ENCODE peak calls at places on chromosomes 7 and 10, in five cellular contexts. One of them, this sample, is unnamed.

GRCh38 chr10:12547301-12547771 is 198.0 kb downstream of the CAMK1D start:
- DNase-seq in cardiac muscle cell: no peak
- DNase-seq in breast epithelium: no peak
- DNase-seq in IMR-90: no peak
- DNase-seq in heart left ventricle: no peak
- DNase-seq in this sample: no peak

GRCh38 chr10:110502851-110503301 is 5.2 kb downstream of the DUSP5 start:
- DNase-seq in breast epithelium: peak
- DNase-seq in heart left ventricle: peak
- DNase-seq in IMR-90: peak
- DNase-seq in cardiac muscle cell: peak
- DNase-seq in this sample: peak

GRCh38 chr10:21399392-21400015 is 126.0 kb downstream of the SKIDA1 start:
- DNase-seq in IMR-90: peak
- DNase-seq in breast epithelium: no peak
- DNase-seq in heart left ventricle: no peak
- DNase-seq in cardiac muscle cell: peak
- DNase-seq in this sample: peak

GRCh38 chr10:43863859-43864591 is 215.3 kb upstream of the ZNF32 start:
- DNase-seq in breast epithelium: peak
- DNase-seq in heart left ventricle: peak
- DNase-seq in cardiac muscle cell: peak
- DNase-seq in IMR-90: peak
- DNase-seq in this sample: peak

GRCh38 chr7:110519851-110520250 is 571.1 kb upstream of the LRRN3 start:
- DNase-seq in cardiac muscle cell: no peak
- DNase-seq in heart left ventricle: no peak
- DNase-seq in IMR-90: no peak
- DNase-seq in breast epithelium: no peak
- DNase-seq in this sample: no peak

GRCh38 chr10:87816163-87816841 is 1.7 kb downstream of the ATAD1 start:
- DNase-seq in cardiac muscle cell: no peak
- DNase-seq in breast epithelium: no peak
- DNase-seq in heart left ventricle: no peak
- DNase-seq in IMR-90: no peak
- DNase-seq in this sample: no peak

GRCh38 chr10:96676272-96677112 is 43.8 kb downstream of the PIK3AP1 start:
- DNase-seq in breast epithelium: no peak
- DNase-seq in cardiac muscle cell: no peak
- DNase-seq in IMR-90: no peak
- DNase-seq in heart left ventricle: no peak
- DNase-seq in this sample: no peak

GRCh38 chr10:34955391-34955790 is 134.8 kb downstream of the CUL2 start:
- DNase-seq in cardiac muscle cell: peak
- DNase-seq in breast epithelium: peak
- DNase-seq in IMR-90: no peak
- DNase-seq in heart left ventricle: no peak
- DNase-seq in this sample: no peak

GRCh38 chr10:44742169-44742732 is 168.9 kb upstream of the TMEM72 start:
- DNase-seq in breast epithelium: no peak
- DNase-seq in cardiac muscle cell: no peak
- DNase-seq in IMR-90: no peak
- DNase-seq in heart left ventricle: no peak
- DNase-seq in this sample: peak

GRCh38 chr10:132229834-132230556 is 43.2 kb downstream of the DPYSL4 start:
- DNase-seq in heart left ventricle: peak
- DNase-seq in IMR-90: no peak
- DNase-seq in breast epithelium: no peak
- DNase-seq in cardiac muscle cell: peak
- DNase-seq in this sample: peak

GRCh38 chr10:70381491-70382421 is 669 bp downstream of the LRRC20 start:
- DNase-seq in heart left ventricle: peak
- DNase-seq in cardiac muscle cell: peak
- DNase-seq in breast epithelium: no peak
- DNase-seq in IMR-90: peak
- DNase-seq in this sample: peak

GRCh38 chr7:146096994-146097393 is 19.6 kb upstream of the CNTNAP2 start:
- DNase-seq in breast epithelium: no peak
- DNase-seq in IMR-90: no peak
- DNase-seq in heart left ventricle: no peak
- DNase-seq in cardiac muscle cell: no peak
- DNase-seq in this sample: no peak

GRCh38 chr10:73917566-73918305 is 6.8 kb downstream of the PLAU start:
- DNase-seq in heart left ventricle: no peak
- DNase-seq in breast epithelium: no peak
- DNase-seq in IMR-90: peak
- DNase-seq in cardiac muscle cell: no peak
- DNase-seq in this sample: no peak

GRCh38 chr7:12596225-12596790 is 25.8 kb downstream of the SCIN start:
- DNase-seq in heart left ventricle: no peak
- DNase-seq in cardiac muscle cell: no peak
- DNase-seq in IMR-90: no peak
- DNase-seq in breast epithelium: no peak
- DNase-seq in this sample: no peak

GRCh38 chr10:60312818-60313588 is 76.7 kb downstream of the ANK3 start:
- DNase-seq in breast epithelium: no peak
- DNase-seq in heart left ventricle: no peak
- DNase-seq in IMR-90: peak
- DNase-seq in cardiac muscle cell: no peak
- DNase-seq in this sample: peak

GRCh38 chr10:46266506-46266985 is 20.3 kb upstream of the ANTXRL start:
- DNase-seq in cardiac muscle cell: no peak
- DNase-seq in IMR-90: no peak
- DNase-seq in heart left ventricle: peak
- DNase-seq in breast epithelium: peak
- DNase-seq in this sample: no peak

GRCh38 chr10:67790534-67791408 is 47.2 kb downstream of the DNAJC12 start:
- DNase-seq in breast epithelium: peak
- DNase-seq in cardiac muscle cell: peak
- DNase-seq in heart left ventricle: no peak
- DNase-seq in IMR-90: peak
- DNase-seq in this sample: peak

GRCh38 chr10:98235876-98236275 is 32.1 kb downstream of the LOXL4 start:
- DNase-seq in heart left ventricle: no peak
- DNase-seq in breast epithelium: no peak
- DNase-seq in cardiac muscle cell: peak
- DNase-seq in IMR-90: no peak
- DNase-seq in this sample: no peak

GRCh38 chr10:75367098-75367497 is 34.5 kb downstream of the ZNF503 start:
- DNase-seq in heart left ventricle: no peak
- DNase-seq in IMR-90: no peak
- DNase-seq in cardiac muscle cell: no peak
- DNase-seq in breast epithelium: no peak
- DNase-seq in this sample: peak

GRCh38 chr10:114486938-114487814 is 82.9 kb upstream of the AFAP1L2 start:
- DNase-seq in IMR-90: peak
- DNase-seq in cardiac muscle cell: no peak
- DNase-seq in breast epithelium: no peak
- DNase-seq in heart left ventricle: no peak
- DNase-seq in this sample: peak
- H3K27ac ChIP-seq in IMR-90: no peak
- H3K27ac ChIP-seq in cardiac muscle cell: peak
- H3K27ac ChIP-seq in breast epithelium: peak
- H3K27ac ChIP-seq in heart left ventricle: peak
- H3K27ac ChIP-seq in this sample: no peak

GRCh38 chr7:2068693-2069471 is 163.9 kb downstream of the MAD1L1 start:
- DNase-seq in IMR-90: no peak
- DNase-seq in cardiac muscle cell: no peak
- DNase-seq in heart left ventricle: no peak
- DNase-seq in breast epithelium: no peak
- DNase-seq in this sample: no peak

GRCh38 chr7:2072042-2072441 is 160.7 kb downstream of the MAD1L1 start:
- DNase-seq in cardiac muscle cell: no peak
- DNase-seq in IMR-90: no peak
- DNase-seq in breast epithelium: no peak
- DNase-seq in heart left ventricle: no peak
- DNase-seq in this sample: no peak

GRCh38 chr7:2070151-2070763 is 162.5 kb downstream of the MAD1L1 start:
- DNase-seq in breast epithelium: no peak
- DNase-seq in cardiac muscle cell: no peak
- DNase-seq in IMR-90: no peak
- DNase-seq in heart left ventricle: no peak
- DNase-seq in this sample: no peak

GRCh38 chr7:2071133-2071832 is 161.5 kb downstream of the MAD1L1 start:
- DNase-seq in IMR-90: no peak
- DNase-seq in cardiac muscle cell: no peak
- DNase-seq in heart left ventricle: no peak
- DNase-seq in breast epithelium: no peak
- DNase-seq in this sample: no peak

GRCh38 chr7:2069472-2069860 is 163.3 kb downstream of the MAD1L1 start:
- DNase-seq in breast epithelium: no peak
- DNase-seq in cardiac muscle cell: peak
- DNase-seq in heart left ventricle: no peak
- DNase-seq in IMR-90: peak
- DNase-seq in this sample: peak
- H3K27ac ChIP-seq in breast epithelium: no peak
- H3K27ac ChIP-seq in cardiac muscle cell: peak
- H3K27ac ChIP-seq in heart left ventricle: no peak
- H3K27ac ChIP-seq in IMR-90: no peak
- H3K27ac ChIP-seq in this sample: no peak

GRCh38 chr10:30422296-30422695 is 11.7 kb upstream of the MAP3K8 start:
- DNase-seq in heart left ventricle: no peak
- DNase-seq in IMR-90: no peak
- DNase-seq in cardiac muscle cell: no peak
- DNase-seq in breast epithelium: no peak
- DNase-seq in this sample: no peak
- H3K27ac ChIP-seq in heart left ventricle: no peak
- H3K27ac ChIP-seq in IMR-90: no peak
- H3K27ac ChIP-seq in cardiac muscle cell: no peak
- H3K27ac ChIP-seq in breast epithelium: no peak
- H3K27ac ChIP-seq in this sample: no peak

GRCh38 chr10:100529473-100530298 is at the start of gene NDUFB8:
- DNase-seq in breast epithelium: peak
- DNase-seq in heart left ventricle: peak
- DNase-seq in cardiac muscle cell: peak
- DNase-seq in IMR-90: peak
- DNase-seq in this sample: peak

GRCh38 chr10:100528123-100528884 is 1.4 kb downstream of the NDUFB8 start:
- DNase-seq in cardiac muscle cell: peak
- DNase-seq in IMR-90: no peak
- DNase-seq in breast epithelium: no peak
- DNase-seq in heart left ventricle: no peak
- DNase-seq in this sample: no peak

GRCh38 chr10:100531761-100532160 is 2.1 kb upstream of the NDUFB8 start:
- DNase-seq in breast epithelium: no peak
- DNase-seq in cardiac muscle cell: peak
- DNase-seq in heart left ventricle: no peak
- DNase-seq in IMR-90: no peak
- DNase-seq in this sample: peak

GRCh38 chr10:100534726-100535125 is 1.0 kb upstream of the HIF1AN start:
- DNase-seq in breast epithelium: no peak
- DNase-seq in IMR-90: no peak
- DNase-seq in heart left ventricle: no peak
- DNase-seq in cardiac muscle cell: no peak
- DNase-seq in this sample: no peak

GRCh38 chr10:100528885-100529472 is 692 bp downstream of the NDUFB8 start:
- DNase-seq in breast epithelium: no peak
- DNase-seq in IMR-90: no peak
- DNase-seq in cardiac muscle cell: no peak
- DNase-seq in heart left ventricle: no peak
- DNase-seq in this sample: no peak
- H3K27ac ChIP-seq in breast epithelium: peak
- H3K27ac ChIP-seq in IMR-90: peak
- H3K27ac ChIP-seq in cardiac muscle cell: peak
- H3K27ac ChIP-seq in heart left ventricle: peak
- H3K27ac ChIP-seq in this sample: peak

GRCh38 chr10:48638158-48638557 is 33.3 kb upstream of the ARHGAP22 start:
- DNase-seq in breast epithelium: no peak
- DNase-seq in IMR-90: no peak
- DNase-seq in heart left ventricle: no peak
- DNase-seq in cardiac muscle cell: no peak
- DNase-seq in this sample: no peak
- H3K27ac ChIP-seq in breast epithelium: no peak
- H3K27ac ChIP-seq in IMR-90: no peak
- H3K27ac ChIP-seq in heart left ventricle: no peak
- H3K27ac ChIP-seq in cardiac muscle cell: no peak
- H3K27ac ChIP-seq in this sample: no peak

DNA sequence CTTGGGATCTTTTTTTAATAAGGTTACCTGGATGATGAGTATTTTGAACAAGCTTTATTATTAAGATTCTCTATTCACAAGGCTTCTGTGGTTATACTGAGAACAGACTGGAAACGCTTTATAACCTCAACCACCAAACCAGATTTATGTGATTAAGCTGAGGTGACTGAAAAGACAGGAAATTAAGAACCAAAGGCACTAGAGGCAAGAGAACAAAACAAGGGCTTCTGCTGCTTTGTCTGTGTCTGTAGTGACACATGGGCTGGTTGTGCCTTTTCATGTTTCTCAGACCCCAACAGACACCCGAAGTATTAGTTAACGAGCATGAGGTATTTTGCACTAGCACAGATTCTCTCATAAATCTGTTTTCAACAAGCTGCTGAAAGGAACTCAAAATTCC is 64.4 kb downstream of the RAPGEF5 start:
- DNase-seq in IMR-90: no peak
- DNase-seq in heart left ventricle: no peak
- DNase-seq in breast epithelium: no peak
- DNase-seq in cardiac muscle cell: no peak
- DNase-seq in this sample: no peak
- H3K27ac ChIP-seq in IMR-90: no peak
- H3K27ac ChIP-seq in heart left ventricle: no peak
- H3K27ac ChIP-seq in breast epithelium: no peak
- H3K27ac ChIP-seq in cardiac muscle cell: no peak
- H3K27ac ChIP-seq in this sample: no peak

DNA sequence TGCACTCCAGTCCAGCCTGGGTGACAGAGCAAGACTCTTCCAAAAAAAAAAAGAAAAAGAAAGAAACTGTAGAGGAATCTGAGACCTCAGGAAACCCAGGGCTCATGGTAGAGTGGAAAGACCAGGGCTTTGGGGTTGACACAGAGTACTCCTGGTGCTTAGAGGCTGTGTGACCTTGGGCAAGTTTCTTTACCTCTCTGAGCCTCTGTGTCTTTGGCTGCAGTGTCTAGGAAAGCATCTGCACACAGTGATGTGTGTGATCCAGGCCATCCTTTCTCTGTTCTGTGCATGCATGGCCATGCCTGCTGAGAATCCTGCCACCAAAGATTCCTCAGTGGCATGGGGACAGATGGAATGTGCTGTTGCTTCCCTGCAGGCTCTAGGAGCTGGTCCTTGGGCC is 71.7 kb upstream of the GTF2I start:
- DNase-seq in breast epithelium: no peak
- DNase-seq in cardiac muscle cell: no peak
- DNase-seq in IMR-90: no peak
- DNase-seq in heart left ventricle: no peak
- DNase-seq in this sample: no peak
- H3K27ac ChIP-seq in breast epithelium: peak
- H3K27ac ChIP-seq in cardiac muscle cell: peak
- H3K27ac ChIP-seq in IMR-90: no peak
- H3K27ac ChIP-seq in heart left ventricle: no peak
- H3K27ac ChIP-seq in this sample: no peak